ENCODE peak calls at places on chromosomes 6 and 20, in seven cellular contexts. F is Karpas-422; V is aorta; D is activated CD4-positive, CD25-positive, alpha-beta regulatory T cell treated with anti-CD3 and anti-CD28 coated beads, Interleukin-2, amount 50 U/mL, for 72 hours; X is H54; P is activated B cell treated with CpG ODN at 0.5 μM for 24 hours; Y is GM13976. Z is an unnamed sample.

GRCh38 chr6:154513601-154514320 is 3.3 kb upstream of the CNKSR3 start:
- DNase-seq in Y (no peak), X (no peak), V (no peak), P (no peak), F (no peak), D (no peak), Z (no peak)

GRCh38 chr20:8782804-8783203 is 286.1 kb upstream of the PLCB4 start:
- DNase-seq in P (no peak), F (no peak), V (no peak), D (no peak), X (no peak), Y (no peak), Z (peak)

GRCh38 chr6:113102761-113103160 is 754.4 kb upstream of the MARCKS start:
- DNase-seq in X (no peak), F (no peak), V (no peak), D (no peak), P (no peak), Y (no peak), Z (peak)

GRCh38 chr6:34657307-34657978 is 39.1 kb downstream of the ILRUN start:
- DNase-seq in F (no peak), X (no peak), V (no peak), Y (no peak), D (no peak), P (no peak), Z (peak)

GRCh38 chr6:21005816-21006553 is 471.7 kb downstream of the CDKAL1 start:
- DNase-seq in P (no peak), F (no peak), D (no peak), Y (no peak), X (peak), V (no peak), Z (peak)

GRCh38 chr20:15875446-15875845 is 697.8 kb downstream of the KIF16B start:
- DNase-seq in P (no peak), F (peak), Y (no peak), D (no peak), V (no peak), X (no peak), Z (no peak)

GRCh38 chr6:70669133-70669532 is 1.4 kb downstream of the SMAP1 start:
- DNase-seq in Y (no peak), P (no peak), F (peak), X (no peak), D (no peak), V (no peak), Z (no peak)

GRCh38 chr6:73579851-73580246 is 59.0 kb upstream of the EEF1A1 start:
- DNase-seq in V (no peak), F (no peak), P (no peak), X (peak), Y (no peak), D (no peak), Z (peak)

GRCh38 chr6:137811121-137811911 is 55.7 kb upstream of the TNFAIP3 start:
- DNase-seq in F (peak), V (peak), D (peak), X (peak), P (peak), Y (peak), Z (peak)

Z was measured in LHCN-M2.